ENCODE peak calls at places on chromosomes 16 and 17, in six cellular contexts. One of them, this sample, is unnamed.

GRCh38 chr16:27515874-27516353 is 33.8 kb downstream of the GTF3C1 start:
- DNase-seq in suprapubic skin: no peak
- DNase-seq in heart left ventricle: peak
- DNase-seq in hepatocyte: peak
- DNase-seq in breast epithelium: no peak
- DNase-seq in uterus: no peak
- DNase-seq in this sample: no peak

GRCh38 chr17:73650147-73650546 is 5.9 kb upstream of the SDK2 start:
- DNase-seq in suprapubic skin: no peak
- DNase-seq in hepatocyte: peak
- DNase-seq in heart left ventricle: no peak
- DNase-seq in uterus: no peak
- DNase-seq in breast epithelium: no peak
- DNase-seq in this sample: no peak

GRCh38 chr17:55295411-55296170 is 30.8 kb downstream of the HLF start:
- DNase-seq in uterus: peak
- DNase-seq in heart left ventricle: peak
- DNase-seq in breast epithelium: peak
- DNase-seq in hepatocyte: peak
- DNase-seq in suprapubic skin: no peak
- DNase-seq in this sample: peak

GRCh38 chr16:28217326-28217725 is 5.6 kb upstream of the XPO6 start:
- DNase-seq in heart left ventricle: no peak
- DNase-seq in suprapubic skin: no peak
- DNase-seq in breast epithelium: no peak
- DNase-seq in hepatocyte: no peak
- DNase-seq in uterus: no peak
- DNase-seq in this sample: no peak

GRCh38 chr17:50055426-50056216 is at the start of gene ITGA3:
- DNase-seq in suprapubic skin: no peak
- DNase-seq in hepatocyte: peak
- DNase-seq in breast epithelium: peak
- DNase-seq in uterus: peak
- DNase-seq in heart left ventricle: peak
- DNase-seq in this sample: peak

GRCh38 chr16:50394215-50394802 is 25.5 kb upstream of the BRD7 start:
- DNase-seq in uterus: no peak
- DNase-seq in heart left ventricle: no peak
- DNase-seq in suprapubic skin: no peak
- DNase-seq in hepatocyte: no peak
- DNase-seq in breast epithelium: no peak
- DNase-seq in this sample: no peak

GRCh38 chr17:48960834-48961515 is 7.4 kb downstream of the GIP start:
- DNase-seq in hepatocyte: peak
- DNase-seq in heart left ventricle: no peak
- DNase-seq in uterus: no peak
- DNase-seq in suprapubic skin: no peak
- DNase-seq in breast epithelium: no peak
- DNase-seq in this sample: no peak

GRCh38 chr17:44840936-44841335 is 6.7 kb upstream of the HIGD1B start:
- DNase-seq in uterus: no peak
- DNase-seq in suprapubic skin: no peak
- DNase-seq in heart left ventricle: no peak
- DNase-seq in breast epithelium: no peak
- DNase-seq in hepatocyte: no peak
- DNase-seq in this sample: no peak

GRCh38 chr17:32111141-32111771 is 31.0 kb upstream of the RHOT1 start:
- DNase-seq in uterus: peak
- DNase-seq in suprapubic skin: no peak
- DNase-seq in hepatocyte: peak
- DNase-seq in breast epithelium: no peak
- DNase-seq in heart left ventricle: peak
- DNase-seq in this sample: peak

GRCh38 chr17:76354747-76355310 is 1.1 kb upstream of the PRPSAP1 start:
- DNase-seq in heart left ventricle: no peak
- DNase-seq in uterus: no peak
- DNase-seq in hepatocyte: no peak
- DNase-seq in breast epithelium: no peak
- DNase-seq in suprapubic skin: no peak
- DNase-seq in this sample: no peak

GRCh38 chr16:57358527-57359095 is at the start of gene CCL22:
- DNase-seq in uterus: no peak
- DNase-seq in heart left ventricle: no peak
- DNase-seq in hepatocyte: no peak
- DNase-seq in breast epithelium: no peak
- DNase-seq in suprapubic skin: no peak
- DNase-seq in this sample: no peak

GRCh38 chr16:27084296-27085065 is 17.8 kb downstream of the C16orf82 start:
- DNase-seq in heart left ventricle: no peak
- DNase-seq in breast epithelium: no peak
- DNase-seq in uterus: no peak
- DNase-seq in hepatocyte: no peak
- DNase-seq in suprapubic skin: peak
- DNase-seq in this sample: no peak

GRCh38 chr17:50149425-50150353 is 788 bp downstream of the PPP1R9B start:
- DNase-seq in suprapubic skin: no peak
- DNase-seq in uterus: no peak
- DNase-seq in breast epithelium: no peak
- DNase-seq in hepatocyte: peak
- DNase-seq in heart left ventricle: peak
- DNase-seq in this sample: peak

GRCh38 chr17:51088287-51088686 is 32.4 kb downstream of the SPAG9 start:
- DNase-seq in breast epithelium: no peak
- DNase-seq in suprapubic skin: no peak
- DNase-seq in heart left ventricle: no peak
- DNase-seq in hepatocyte: no peak
- DNase-seq in uterus: no peak
- DNase-seq in this sample: no peak

GRCh38 chr17:37770631-37771518 is 26.0 kb upstream of the HNF1B start:
- DNase-seq in hepatocyte: peak
- DNase-seq in suprapubic skin: no peak
- DNase-seq in breast epithelium: no peak
- DNase-seq in heart left ventricle: peak
- DNase-seq in uterus: no peak
- DNase-seq in this sample: peak

DNA sequence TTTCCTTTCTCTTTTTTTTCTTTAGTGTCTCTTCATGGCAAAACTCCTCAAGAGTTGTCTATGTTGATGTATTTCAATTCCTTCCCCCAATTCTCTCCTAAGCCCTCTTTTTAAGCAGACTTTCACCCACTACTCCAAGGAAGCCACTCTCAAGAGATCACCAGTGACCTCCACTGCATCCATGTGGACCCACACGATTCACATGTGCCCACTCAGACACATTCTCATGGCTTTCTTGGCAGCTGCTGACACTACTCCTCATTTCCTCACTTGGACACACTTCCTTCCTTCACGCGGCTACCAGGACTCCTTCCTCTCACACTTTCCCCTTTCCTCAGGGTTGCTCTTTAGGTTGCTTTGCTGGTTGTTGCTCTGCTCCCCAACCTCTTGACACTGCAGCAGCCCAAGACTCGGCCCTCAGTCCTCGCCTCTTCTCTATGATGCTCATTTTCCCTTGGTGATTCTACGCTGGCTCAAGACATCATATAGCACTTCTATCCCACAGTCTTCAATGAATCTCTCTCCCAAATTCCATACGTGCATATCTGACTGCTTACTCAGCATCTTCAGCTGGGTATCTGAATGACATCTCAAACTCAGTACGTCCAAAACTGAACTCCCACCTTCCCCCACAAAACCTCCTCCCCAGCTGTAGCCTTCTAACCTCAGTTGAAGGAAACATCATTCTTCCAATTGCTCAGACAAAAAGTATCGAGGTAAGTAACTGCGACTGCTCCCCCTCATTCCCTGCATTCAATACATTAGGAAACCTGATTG is 28.3 kb downstream of the HELZ start:
- DNase-seq in uterus: no peak
- DNase-seq in suprapubic skin: no peak
- DNase-seq in hepatocyte: no peak
- DNase-seq in heart left ventricle: no peak
- DNase-seq in breast epithelium: no peak
- DNase-seq in this sample: no peak
- H3K27ac ChIP-seq in uterus: no peak
- H3K27ac ChIP-seq in suprapubic skin: no peak
- H3K27ac ChIP-seq in hepatocyte: peak
- H3K27ac ChIP-seq in heart left ventricle: no peak
- H3K27ac ChIP-seq in breast epithelium: no peak
- H3K27ac ChIP-seq in this sample: no peak

DNA sequence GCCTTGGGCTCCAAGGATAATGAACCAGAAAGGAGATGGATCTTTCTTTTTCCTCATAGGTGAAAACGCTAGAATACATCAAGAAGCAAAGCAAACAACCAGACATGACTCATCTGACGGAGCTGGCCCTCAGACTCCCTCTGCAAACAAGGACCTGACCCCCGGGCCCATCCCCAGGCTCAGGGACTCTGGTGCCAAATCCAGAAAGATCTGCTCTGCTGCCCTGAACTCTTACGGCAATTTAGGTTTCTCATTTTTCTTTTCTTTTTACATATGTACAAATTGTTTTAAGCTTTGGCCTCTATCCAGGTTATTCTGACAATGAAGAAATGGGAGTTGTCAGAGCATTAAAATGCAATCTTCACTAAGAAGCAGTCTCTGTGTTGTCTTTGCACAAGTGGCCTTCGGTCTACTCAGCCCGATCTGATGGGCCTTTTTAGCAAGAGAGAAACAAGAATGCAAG is 17.7 kb downstream of the KNOP1 start:
- DNase-seq in hepatocyte: peak
- DNase-seq in breast epithelium: no peak
- DNase-seq in heart left ventricle: no peak
- DNase-seq in suprapubic skin: no peak
- DNase-seq in uterus: peak
- DNase-seq in this sample: peak
- H3K27ac ChIP-seq in hepatocyte: peak
- H3K27ac ChIP-seq in breast epithelium: peak
- H3K27ac ChIP-seq in heart left ventricle: peak
- H3K27ac ChIP-seq in suprapubic skin: peak
- H3K27ac ChIP-seq in uterus: peak
- H3K27ac ChIP-seq in this sample: peak

GRCh38 chr16:49058382-49058781 is 223.3 kb downstream of the CBLN1 start:
- DNase-seq in suprapubic skin: no peak
- DNase-seq in heart left ventricle: no peak
- DNase-seq in uterus: no peak
- DNase-seq in hepatocyte: no peak
- DNase-seq in breast epithelium: no peak
- DNase-seq in this sample: no peak
- H3K27ac ChIP-seq in suprapubic skin: no peak
- H3K27ac ChIP-seq in heart left ventricle: no peak
- H3K27ac ChIP-seq in uterus: no peak
- H3K27ac ChIP-seq in hepatocyte: no peak
- H3K27ac ChIP-seq in breast epithelium: no peak
- H3K27ac ChIP-seq in this sample: no peak

DNA sequence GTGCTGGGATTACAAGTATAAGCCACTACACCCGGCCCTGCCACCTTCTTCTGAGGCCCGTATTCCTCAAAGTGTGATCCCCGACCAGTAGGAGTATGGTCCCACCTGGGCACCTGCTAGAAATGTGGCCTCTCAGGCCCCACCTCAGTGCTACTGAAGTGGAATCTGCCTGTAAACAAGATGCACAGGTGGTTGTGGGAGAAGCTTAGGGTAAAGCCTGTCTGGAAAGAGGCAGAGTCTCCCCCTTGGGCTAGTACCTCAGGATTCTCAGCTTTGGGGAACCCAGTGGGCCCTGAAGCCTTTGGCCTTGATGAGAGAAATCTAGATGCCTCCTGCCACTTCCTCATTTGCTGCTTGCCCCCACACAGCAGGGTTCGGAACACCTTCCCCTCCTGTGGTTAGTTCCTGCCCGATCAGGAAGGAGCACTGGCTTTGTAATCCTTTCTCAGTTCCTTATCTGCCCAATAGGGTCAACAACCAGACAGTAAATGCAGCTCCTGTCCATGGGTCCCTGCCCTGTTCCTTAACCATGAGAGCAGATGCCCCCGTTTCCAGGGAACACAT is 25.2 kb downstream of the TK2 start:
- DNase-seq in breast epithelium: no peak
- DNase-seq in hepatocyte: no peak
- DNase-seq in uterus: no peak
- DNase-seq in heart left ventricle: no peak
- DNase-seq in suprapubic skin: no peak
- DNase-seq in this sample: no peak
- H3K27ac ChIP-seq in breast epithelium: peak
- H3K27ac ChIP-seq in hepatocyte: no peak
- H3K27ac ChIP-seq in uterus: peak
- H3K27ac ChIP-seq in heart left ventricle: peak
- H3K27ac ChIP-seq in suprapubic skin: peak
- H3K27ac ChIP-seq in this sample: no peak

GRCh38 chr16:72561-73537 is at the start of gene RHBDF1:
- DNase-seq in heart left ventricle: peak
- DNase-seq in suprapubic skin: no peak
- DNase-seq in uterus: peak
- DNase-seq in breast epithelium: no peak
- DNase-seq in hepatocyte: peak
- DNase-seq in this sample: peak

GRCh38 chr16:69181-69580 is 3.2 kb downstream of the RHBDF1 start:
- DNase-seq in uterus: no peak
- DNase-seq in breast epithelium: no peak
- DNase-seq in heart left ventricle: no peak
- DNase-seq in suprapubic skin: no peak
- DNase-seq in hepatocyte: no peak
- DNase-seq in this sample: no peak

GRCh38 chr16:74025-74424 is 1.6 kb upstream of the RHBDF1 start:
- DNase-seq in suprapubic skin: no peak
- DNase-seq in breast epithelium: no peak
- DNase-seq in hepatocyte: no peak
- DNase-seq in heart left ventricle: peak
- DNase-seq in uterus: no peak
- DNase-seq in this sample: no peak

GRCh38 chr16:71540-72341 is 690 bp downstream of the RHBDF1 start:
- DNase-seq in hepatocyte: peak
- DNase-seq in uterus: peak
- DNase-seq in breast epithelium: peak
- DNase-seq in suprapubic skin: peak
- DNase-seq in heart left ventricle: peak
- DNase-seq in this sample: peak

GRCh38 chr16:71210-71539 is 1.3 kb downstream of the RHBDF1 start:
- DNase-seq in breast epithelium: no peak
- DNase-seq in uterus: no peak
- DNase-seq in suprapubic skin: no peak
- DNase-seq in hepatocyte: no peak
- DNase-seq in heart left ventricle: no peak
- DNase-seq in this sample: no peak
- H3K27ac ChIP-seq in breast epithelium: peak
- H3K27ac ChIP-seq in uterus: peak
- H3K27ac ChIP-seq in suprapubic skin: peak
- H3K27ac ChIP-seq in hepatocyte: peak
- H3K27ac ChIP-seq in heart left ventricle: peak
- H3K27ac ChIP-seq in this sample: peak

This sample was measured in prostate gland.